ENCODE peak calls at places on chromosomes 7 and 10, in five cellular contexts. One of them, this sample, is unnamed. For H3K27me3, the result is how much of the 10 kb centered on the place peaks cover.

GRCh38 chr7:45973725-45974532 is 52.9 kb upstream of the IGFBP3 start:
- DNase-seq in brain microvascular endothelial cell: no peak
- DNase-seq in tibial artery: no peak
- DNase-seq in CD4-positive, alpha-beta T cell: no peak
- DNase-seq in pancreas: no peak
- DNase-seq in this sample: no peak

GRCh38 chr7:74174606-74175082 is 488 bp downstream of the EIF4H start:
- DNase-seq in brain microvascular endothelial cell: peak
- DNase-seq in tibial artery: peak
- DNase-seq in CD4-positive, alpha-beta T cell: peak
- DNase-seq in pancreas: peak
- DNase-seq in this sample: peak

GRCh38 chr7:89887489-89887888 is 266.8 kb upstream of the STEAP1 start:
- DNase-seq in brain microvascular endothelial cell: no peak
- DNase-seq in tibial artery: no peak
- DNase-seq in CD4-positive, alpha-beta T cell: no peak
- DNase-seq in pancreas: no peak
- DNase-seq in this sample: no peak

GRCh38 chr7:2299131-2299829 is 15.0 kb downstream of the SNX8 start:
- DNase-seq in brain microvascular endothelial cell: peak
- DNase-seq in tibial artery: peak
- DNase-seq in CD4-positive, alpha-beta T cell: no peak
- DNase-seq in pancreas: no peak
- DNase-seq in this sample: no peak

GRCh38 chr7:121604627-121605296 is 208.7 kb upstream of the FAM3C start:
- DNase-seq in brain microvascular endothelial cell: peak
- DNase-seq in tibial artery: no peak
- DNase-seq in CD4-positive, alpha-beta T cell: no peak
- DNase-seq in pancreas: peak
- DNase-seq in this sample: no peak

GRCh38 chr7:44490351-44491200 is at the start of gene NUDCD3:
- DNase-seq in brain microvascular endothelial cell: peak
- DNase-seq in tibial artery: peak
- DNase-seq in CD4-positive, alpha-beta T cell: peak
- DNase-seq in pancreas: peak
- DNase-seq in this sample: peak

GRCh38 chr7:88278881-88279280 is 27.8 kb downstream of the STEAP4 start:
- DNase-seq in brain microvascular endothelial cell: no peak
- DNase-seq in tibial artery: no peak
- DNase-seq in CD4-positive, alpha-beta T cell: no peak
- DNase-seq in pancreas: no peak
- DNase-seq in this sample: no peak

GRCh38 chr10:10259013-10259412 is 758.7 kb upstream of the CELF2 start:
- DNase-seq in brain microvascular endothelial cell: no peak
- DNase-seq in tibial artery: no peak
- DNase-seq in CD4-positive, alpha-beta T cell: no peak
- DNase-seq in pancreas: no peak
- DNase-seq in this sample: no peak

GRCh38 chr7:30180718-30181117 is 45.9 kb downstream of the MTURN start:
- DNase-seq in brain microvascular endothelial cell: no peak
- DNase-seq in tibial artery: no peak
- DNase-seq in CD4-positive, alpha-beta T cell: no peak
- DNase-seq in pancreas: no peak
- DNase-seq in this sample: no peak

GRCh38 chr7:95950698-95951097 is 178.3 kb downstream of the DYNC1I1 start:
- DNase-seq in brain microvascular endothelial cell: no peak
- DNase-seq in tibial artery: no peak
- DNase-seq in CD4-positive, alpha-beta T cell: no peak
- DNase-seq in pancreas: no peak
- DNase-seq in this sample: no peak

GRCh38 chr7:85730016-85730415 is 543.2 kb upstream of the SEMA3D start:
- DNase-seq in brain microvascular endothelial cell: no peak
- DNase-seq in tibial artery: no peak
- DNase-seq in CD4-positive, alpha-beta T cell: no peak
- DNase-seq in pancreas: no peak
- DNase-seq in this sample: no peak

GRCh38 chr7:158957921-158958471 is 101.6 kb downstream of the DYNC2I1 start:
- DNase-seq in brain microvascular endothelial cell: no peak
- DNase-seq in tibial artery: no peak
- DNase-seq in CD4-positive, alpha-beta T cell: peak
- DNase-seq in pancreas: peak
- DNase-seq in this sample: no peak

GRCh38 chr10:33070101-33070500 is 112.1 kb upstream of the ITGB1 start:
- DNase-seq in brain microvascular endothelial cell: no peak
- DNase-seq in tibial artery: no peak
- DNase-seq in CD4-positive, alpha-beta T cell: no peak
- DNase-seq in pancreas: no peak
- DNase-seq in this sample: no peak

GRCh38 chr7:107659666-107660065 is 962 bp upstream of the SLC26A4 start:
- DNase-seq in brain microvascular endothelial cell: peak
- DNase-seq in tibial artery: no peak
- DNase-seq in CD4-positive, alpha-beta T cell: no peak
- DNase-seq in pancreas: no peak
- DNase-seq in this sample: no peak

GRCh38 chr7:50456371-50457123 is 6.4 kb upstream of the FIGNL1 start:
- DNase-seq in brain microvascular endothelial cell: no peak
- DNase-seq in tibial artery: no peak
- DNase-seq in CD4-positive, alpha-beta T cell: no peak
- DNase-seq in pancreas: no peak
- DNase-seq in this sample: no peak

GRCh38 chr10:48363617-48364355 is 57.3 kb downstream of the MAPK8 start:
- DNase-seq in brain microvascular endothelial cell: peak
- DNase-seq in tibial artery: no peak
- DNase-seq in CD4-positive, alpha-beta T cell: no peak
- DNase-seq in pancreas: peak
- DNase-seq in this sample: peak

GRCh38 chr7:130943981-130944380 is 210.0 kb upstream of the KLF14 start:
- DNase-seq in brain microvascular endothelial cell: no peak
- DNase-seq in tibial artery: no peak
- DNase-seq in CD4-positive, alpha-beta T cell: no peak
- DNase-seq in pancreas: no peak
- DNase-seq in this sample: no peak

GRCh38 chr7:141418087-141418486 is 133.1 kb upstream of the AGK start:
- DNase-seq in brain microvascular endothelial cell: no peak
- DNase-seq in tibial artery: no peak
- DNase-seq in CD4-positive, alpha-beta T cell: no peak
- DNase-seq in pancreas: no peak
- DNase-seq in this sample: no peak

GRCh38 chr10:44477021-44477420 is 92.1 kb upstream of the CXCL12 start:
- DNase-seq in brain microvascular endothelial cell: peak
- DNase-seq in tibial artery: no peak
- DNase-seq in CD4-positive, alpha-beta T cell: no peak
- DNase-seq in pancreas: no peak
- DNase-seq in this sample: no peak

GRCh38 chr7:106499897-106500296 is 161.1 kb downstream of the CCDC71L start:
- DNase-seq in brain microvascular endothelial cell: no peak
- DNase-seq in tibial artery: no peak
- DNase-seq in CD4-positive, alpha-beta T cell: no peak
- DNase-seq in pancreas: no peak
- DNase-seq in this sample: no peak

GRCh38 chr10:12201543-12201942 is 5.6 kb downstream of the CDC123 start:
- DNase-seq in brain microvascular endothelial cell: no peak
- DNase-seq in tibial artery: no peak
- DNase-seq in CD4-positive, alpha-beta T cell: no peak
- DNase-seq in pancreas: no peak
- DNase-seq in this sample: no peak

GRCh38 chr10:6711286-6711817 is 131.3 kb upstream of the PRKCQ start:
- DNase-seq in brain microvascular endothelial cell: no peak
- DNase-seq in tibial artery: no peak
- DNase-seq in CD4-positive, alpha-beta T cell: no peak
- DNase-seq in pancreas: no peak
- DNase-seq in this sample: no peak

GRCh38 chr10:77131214-77131613 is 506.4 kb downstream of the KCNMA1 start:
- DNase-seq in brain microvascular endothelial cell: peak
- DNase-seq in tibial artery: no peak
- DNase-seq in CD4-positive, alpha-beta T cell: no peak
- DNase-seq in pancreas: no peak
- DNase-seq in this sample: no peak

GRCh38 chr10:71600856-71601255 is 118.7 kb downstream of the C10orf105 start:
- DNase-seq in brain microvascular endothelial cell: peak
- DNase-seq in tibial artery: peak
- DNase-seq in CD4-positive, alpha-beta T cell: no peak
- DNase-seq in pancreas: no peak
- DNase-seq in this sample: no peak

GRCh38 chr7:37193775-37194135 is 254.9 kb downstream of the ELMO1 start:
- DNase-seq in brain microvascular endothelial cell: no peak
- DNase-seq in tibial artery: no peak
- DNase-seq in CD4-positive, alpha-beta T cell: no peak
- DNase-seq in pancreas: no peak
- DNase-seq in this sample: no peak

GRCh38 chr10:51804861-51805260 is 105.5 kb upstream of the CSTF2T start:
- DNase-seq in brain microvascular endothelial cell: peak
- DNase-seq in tibial artery: no peak
- DNase-seq in CD4-positive, alpha-beta T cell: no peak
- DNase-seq in pancreas: no peak
- DNase-seq in this sample: no peak

GRCh38 chr7:96591159-96591899 is 118.3 kb downstream of the SEM1 start:
- DNase-seq in brain microvascular endothelial cell: no peak
- DNase-seq in tibial artery: no peak
- DNase-seq in CD4-positive, alpha-beta T cell: no peak
- DNase-seq in pancreas: no peak
- DNase-seq in this sample: no peak

GRCh38 chr10:75034131-75034512 is 77.3 kb upstream of the SAMD8 start:
- DNase-seq in brain microvascular endothelial cell: no peak
- DNase-seq in tibial artery: no peak
- DNase-seq in CD4-positive, alpha-beta T cell: no peak
- DNase-seq in pancreas: no peak
- DNase-seq in this sample: no peak

GRCh38 chr10:79342295-79342761 is 4.9 kb upstream of the PPIF start:
- DNase-seq in brain microvascular endothelial cell: no peak
- DNase-seq in tibial artery: no peak
- DNase-seq in CD4-positive, alpha-beta T cell: no peak
- DNase-seq in pancreas: no peak
- DNase-seq in this sample: no peak

GRCh38 chr10:6815346-6815745 is 235.3 kb upstream of the PRKCQ start:
- DNase-seq in brain microvascular endothelial cell: no peak
- DNase-seq in tibial artery: no peak
- DNase-seq in CD4-positive, alpha-beta T cell: no peak
- DNase-seq in pancreas: no peak
- DNase-seq in this sample: no peak

GRCh38 chr7:73341877-73342276 is 13.9 kb downstream of the FKBP6 start:
- DNase-seq in brain microvascular endothelial cell: peak
- DNase-seq in tibial artery: no peak
- DNase-seq in CD4-positive, alpha-beta T cell: no peak
- DNase-seq in pancreas: no peak
- DNase-seq in this sample: no peak

GRCh38 chr7:84248267-84248666 is 53.7 kb upstream of the SEMA3A start:
- DNase-seq in brain microvascular endothelial cell: no peak
- DNase-seq in tibial artery: no peak
- DNase-seq in CD4-positive, alpha-beta T cell: no peak
- DNase-seq in pancreas: no peak
- DNase-seq in this sample: no peak

GRCh38 chr7:35802649-35803048 is 1.8 kb downstream of the SEPTIN7 start:
- DNase-seq in brain microvascular endothelial cell: no peak
- DNase-seq in tibial artery: no peak
- DNase-seq in CD4-positive, alpha-beta T cell: peak
- DNase-seq in pancreas: no peak
- DNase-seq in this sample: no peak

GRCh38 chr7:128071801-128072200 is 40.6 kb upstream of the LRRC4 start:
- DNase-seq in brain microvascular endothelial cell: no peak
- DNase-seq in tibial artery: no peak
- DNase-seq in CD4-positive, alpha-beta T cell: no peak
- DNase-seq in pancreas: no peak
- DNase-seq in this sample: no peak

GRCh38 chr7:132881317-132881716 is 200.6 kb downstream of the CHCHD3 start:
- DNase-seq in brain microvascular endothelial cell: no peak
- DNase-seq in tibial artery: no peak
- DNase-seq in CD4-positive, alpha-beta T cell: no peak
- DNase-seq in pancreas: no peak
- DNase-seq in this sample: no peak

GRCh38 chr7:151520419-151521229 is 929 bp upstream of the RHEB start:
- DNase-seq in brain microvascular endothelial cell: no peak
- DNase-seq in tibial artery: peak
- DNase-seq in CD4-positive, alpha-beta T cell: peak
- DNase-seq in pancreas: peak
- DNase-seq in this sample: peak

GRCh38 chr7:159056722-159057121 is 87.9 kb downstream of the VIPR2 start:
- DNase-seq in brain microvascular endothelial cell: no peak
- DNase-seq in tibial artery: no peak
- DNase-seq in CD4-positive, alpha-beta T cell: no peak
- DNase-seq in pancreas: no peak
- DNase-seq in this sample: no peak

GRCh38 chr10:7787150-7787856 is 490 bp downstream of the KIN start:
- DNase-seq in brain microvascular endothelial cell: no peak
- DNase-seq in tibial artery: no peak
- DNase-seq in CD4-positive, alpha-beta T cell: no peak
- DNase-seq in pancreas: no peak
- DNase-seq in this sample: no peak

GRCh38 chr10:53997953-53998352 is 803.1 kb downstream of the PCDH15 start:
- DNase-seq in brain microvascular endothelial cell: no peak
- DNase-seq in tibial artery: no peak
- DNase-seq in CD4-positive, alpha-beta T cell: no peak
- DNase-seq in pancreas: no peak
- DNase-seq in this sample: no peak

GRCh38 chr10:54002077-54002476 is 799.0 kb downstream of the PCDH15 start:
- DNase-seq in brain microvascular endothelial cell: no peak
- DNase-seq in tibial artery: no peak
- DNase-seq in CD4-positive, alpha-beta T cell: no peak
- DNase-seq in pancreas: no peak
- DNase-seq in this sample: no peak
- H3K27me3 ChIP-seq in brain microvascular endothelial cell: under half
- H3K27me3 ChIP-seq in tibial artery: under half
- H3K27me3 ChIP-seq in CD4-positive, alpha-beta T cell: under half
- H3K27me3 ChIP-seq in pancreas: under half
- H3K27me3 ChIP-seq in this sample: under half

GRCh38 chr10:97190452-97190851 is 4.7 kb upstream of the SLIT1 start:
- DNase-seq in brain microvascular endothelial cell: no peak
- DNase-seq in tibial artery: no peak
- DNase-seq in CD4-positive, alpha-beta T cell: no peak
- DNase-seq in pancreas: no peak
- DNase-seq in this sample: no peak
- H3K27me3 ChIP-seq in brain microvascular endothelial cell: under half
- H3K27me3 ChIP-seq in tibial artery: half or more
- H3K27me3 ChIP-seq in CD4-positive, alpha-beta T cell: under half
- H3K27me3 ChIP-seq in pancreas: under half
- H3K27me3 ChIP-seq in this sample: under half

GRCh38 chr7:101175664-101176063 is 4.4 kb downstream of the NAT16 start:
- DNase-seq in brain microvascular endothelial cell: no peak
- DNase-seq in tibial artery: no peak
- DNase-seq in CD4-positive, alpha-beta T cell: no peak
- DNase-seq in pancreas: no peak
- DNase-seq in this sample: no peak
- H3K27me3 ChIP-seq in brain microvascular endothelial cell: half or more
- H3K27me3 ChIP-seq in tibial artery: half or more
- H3K27me3 ChIP-seq in CD4-positive, alpha-beta T cell: half or more
- H3K27me3 ChIP-seq in pancreas: under half
- H3K27me3 ChIP-seq in this sample: half or more

GRCh38 chr10:100829933-100830727 is 82.6 kb upstream of the SLF2 start:
- DNase-seq in brain microvascular endothelial cell: no peak
- DNase-seq in tibial artery: no peak
- DNase-seq in CD4-positive, alpha-beta T cell: no peak
- DNase-seq in pancreas: no peak
- DNase-seq in this sample: no peak
- H3K27me3 ChIP-seq in brain microvascular endothelial cell: half or more
- H3K27me3 ChIP-seq in tibial artery: half or more
- H3K27me3 ChIP-seq in CD4-positive, alpha-beta T cell: half or more
- H3K27me3 ChIP-seq in pancreas: under half
- H3K27me3 ChIP-seq in this sample: under half

This sample was measured in tibial nerve.